ENCODE peak calls at places on chromosomes 5 and 9, in six cellular contexts. G, B, X, H, C and M are unnamed samples.
A peak's percentile ranks its signal among the peaks of the same experiment; 100 is the strongest.

GRCh38 chr5:178247481-178248456 is 15.2 kb upstream of the PHYKPL start:
- DNase-seq in B (peak; percentile 37), C (no peak), H (no peak), G (no peak), X (no peak), M (no peak)

GRCh38 chr5:152170350-152170749 is 234.7 kb downstream of the NMUR2 start:
- DNase-seq in C (no peak), G (no peak), B (no peak), H (no peak), X (no peak), M (no peak)

GRCh38 chr5:10680876-10681481 is 80.1 kb downstream of the DAP start:
- DNase-seq in X (no peak), G (no peak), H (no peak), B (no peak), C (no peak), M (no peak)

GRCh38 chr9:119302988-119303698 is 66.1 kb downstream of the BRINP1 start:
- DNase-seq in H (no peak), B (no peak), X (no peak), G (no peak), C (no peak), M (no peak)

GRCh38 chr5:170306381-170306790 is 8.8 kb upstream of the LCP2 start:
- DNase-seq in X (no peak), C (no peak), B (no peak), G (no peak), H (peak; percentile 86), M (no peak)

GRCh38 chr5:121867403-121867802 is 15.7 kb downstream of the FTMT start:
- DNase-seq in B (no peak), X (no peak), G (no peak), C (no peak), H (no peak), M (no peak)

GRCh38 chr9:21252727-21253547 is 13.1 kb upstream of the IFNA14 start:
- DNase-seq in C (no peak), B (peak; percentile 9), H (no peak), X (peak; percentile 67), G (peak; percentile 10), M (no peak)

GRCh38 chr5:16776611-16777251 is 159.4 kb downstream of the MYO10 start:
- DNase-seq in X (no peak), C (no peak), G (peak; percentile 62), H (no peak), B (no peak), M (no peak)

GRCh38 chr9:127561491-127562270 is 50.4 kb upstream of the STXBP1 start:
- DNase-seq in X (no peak), B (no peak), C (peak; percentile 78), G (no peak), H (peak; percentile 95), M (no peak)

GRCh38 chr9:567128-567745 is 274.3 kb upstream of the DMRT1 start:
- DNase-seq in B (no peak), C (no peak), X (no peak), G (no peak), H (no peak), M (no peak)

GRCh38 chr9:5714501-5715401 is 85.8 kb downstream of the RIC1 start:
- DNase-seq in G (peak; percentile 25), B (no peak), X (no peak), H (no peak), C (no peak), M (no peak)

GRCh38 chr9:70013598-70014196 is 30.0 kb upstream of the MAMDC2 start:
- DNase-seq in H (peak; percentile 82), B (peak; percentile 52), X (no peak), C (no peak), G (no peak), M (no peak)

GRCh38 chr5:77867914-77868313 is 91.8 kb upstream of the TBCA start:
- DNase-seq in H (no peak), C (no peak), G (no peak), B (peak; percentile 19), X (no peak), M (no peak)

GRCh38 chr9:116409124-116409523 is 255.5 kb downstream of the PAPPA start:
- DNase-seq in B (no peak), H (no peak), G (no peak), C (no peak), X (no peak), M (no peak)

GRCh38 chr5:132265336-132266030 is 8.0 kb downstream of the PDLIM4 start:
- DNase-seq in X (peak; percentile 20), C (peak; percentile 73), B (peak; percentile 74), G (peak; percentile 23), H (peak; percentile 91), M (no peak)
- TF ChIP-seq POLR2AphosphoS5 in X (no peak), C (peak; percentile 87), B (no peak), G (no peak), H (peak; percentile 80), M (no peak)

DNA sequence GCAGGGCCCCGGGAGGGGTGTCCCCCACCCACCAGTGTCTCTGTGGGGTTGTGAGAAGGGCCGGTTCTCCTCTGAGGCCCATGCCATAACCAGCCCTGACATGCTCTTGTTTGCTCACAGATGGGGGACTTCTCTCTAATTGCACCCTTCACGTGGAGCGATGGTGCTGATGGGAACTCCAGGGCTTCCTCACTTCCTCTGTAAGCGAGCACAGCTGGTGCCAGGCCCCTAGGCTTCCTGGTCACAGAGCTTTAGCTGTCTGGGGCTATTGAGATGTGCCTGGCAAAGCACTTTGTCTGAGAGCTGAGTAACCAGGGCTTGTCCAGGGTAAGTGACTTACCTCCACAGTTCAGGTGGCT is 36.4 kb downstream of the PHF2 start:
- DNase-seq in H (no peak), C (no peak), G (no peak), B (no peak), X (peak; percentile 55), M (no peak)
- TF ChIP-seq POLR2AphosphoS5 in H (no peak), C (no peak), G (no peak), B (no peak), X (no peak), M (no peak)

GRCh38 chr5:150541895-150542294 is 34.0 kb downstream of the NDST1 start:
- DNase-seq in B (no peak), H (no peak), X (no peak), G (peak; percentile 65), C (peak; percentile 24), M (no peak)

GRCh38 chr5:150541397-150541675 is 33.4 kb downstream of the NDST1 start:
- DNase-seq in X (peak; percentile 38), H (no peak), C (no peak), B (no peak), G (no peak), M (no peak)

GRCh38 chr5:150545246-150545645 is 37.3 kb downstream of the NDST1 start:
- DNase-seq in C (no peak), X (no peak), G (no peak), B (no peak), H (no peak), M (no peak)

GRCh38 chr5:150542933-150543445 is 35.1 kb downstream of the NDST1 start:
- DNase-seq in G (peak; percentile 98), B (no peak), C (peak; percentile 86), X (peak; percentile 83), H (no peak), M (no peak)

GRCh38 chr5:150544606-150545219 is 36.8 kb downstream of the NDST1 start:
- DNase-seq in H (peak; percentile 80), C (peak; percentile 84), X (peak; percentile 91), B (peak; percentile 90), G (peak; percentile 80), M (peak; percentile 98)
- TF ChIP-seq POLR2AphosphoS5 in H (no peak), C (no peak), X (peak; percentile 62), B (no peak), G (no peak), M (no peak)

GRCh38 chr9:4638968-4639367 is 23.1 kb upstream of the PLPP6 start:
- DNase-seq in G (no peak), C (no peak), H (no peak), X (no peak), B (no peak), M (no peak)
- TF ChIP-seq POLR2AphosphoS5 in G (no peak), C (no peak), H (no peak), X (no peak), B (no peak), M (no peak)

GRCh38 chr5:142810081-142810480 is 39.9 kb downstream of the ARHGAP26 start:
- DNase-seq in X (no peak), H (no peak), G (peak; percentile 78), B (no peak), C (no peak), M (no peak)
- TF ChIP-seq POLR2AphosphoS5 in X (no peak), H (no peak), G (no peak), B (no peak), C (no peak), M (no peak)

GRCh38 chr9:113222482-113222841 is 1.1 kb downstream of the SLC31A1 start:
- DNase-seq in H (no peak), X (no peak), G (peak; percentile 74), C (peak; percentile 18), B (no peak), M (no peak)
- TF ChIP-seq POLR2AphosphoS5 in H (no peak), X (no peak), G (no peak), C (peak; percentile 62), B (no peak), M (no peak)

DNA sequence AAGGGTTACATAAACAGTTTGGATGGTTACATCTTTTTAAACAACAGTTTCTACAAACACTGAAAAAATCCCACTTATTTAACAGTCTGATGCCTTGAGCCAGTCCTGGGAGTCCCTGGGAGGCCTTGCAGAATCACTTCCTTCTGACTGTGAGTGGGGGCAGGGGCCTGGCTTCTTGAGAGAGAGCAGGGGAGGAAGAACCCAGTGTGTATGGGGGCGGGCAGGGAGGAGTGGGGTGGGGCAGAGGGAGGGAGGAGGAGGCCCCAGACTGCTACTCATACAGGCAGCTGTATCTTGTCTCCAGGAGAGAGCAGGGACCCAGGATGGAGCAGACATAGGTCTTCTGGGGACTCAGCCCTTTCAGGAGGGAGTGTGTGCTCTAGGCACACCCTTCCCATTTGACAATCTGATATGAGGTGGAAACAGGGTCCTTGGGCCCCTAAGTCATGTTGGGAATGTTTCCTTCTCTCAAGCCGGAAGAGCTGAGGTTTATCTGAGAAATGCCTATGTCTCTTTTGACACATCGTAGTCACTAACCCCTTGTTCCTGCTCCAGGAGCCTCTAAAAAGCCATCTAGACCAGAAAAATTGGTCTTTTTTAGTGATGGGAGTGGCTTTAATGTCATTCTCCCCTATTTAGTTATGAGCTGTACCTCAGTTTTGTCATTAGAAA is 52.8 kb downstream of the IRF1 start:
- DNase-seq in G (no peak), B (no peak), X (peak; percentile 93), H (peak; percentile 95), C (peak; percentile 84), M (peak; percentile 62)
- TF ChIP-seq POLR2AphosphoS5 in G (no peak), B (no peak), X (no peak), H (no peak), C (peak; percentile 26), M (no peak)

GRCh38 chr9:37324261-37324683 is 98.2 kb upstream of the GRHPR start:
- DNase-seq in B (no peak), H (no peak), G (no peak), C (no peak), X (no peak), M (no peak)
- TF ChIP-seq POLR2AphosphoS5 in B (no peak), H (no peak), G (no peak), C (no peak), X (no peak), M (no peak)